ENCODE peak calls at places on chromosomes 12 and 14, in five cellular contexts. P is hepatocyte, F is transverse colon, Q is endodermal cell, M is pancreas. W is an unnamed sample. For H3K27me3, the result is how much of the 10 kb centered on the place peaks cover.

GRCh38 chr12:50507930-50508329 is 3.1 kb downstream of the DIP2B start:
- DNase-seq in P (no peak), F (no peak), Q (no peak), M (no peak), W (no peak)

GRCh38 chr12:96623818-96624217 is 134.4 kb downstream of the CFAP54 start:
- DNase-seq in P (no peak), F (no peak), Q (no peak), M (no peak), W (no peak)

GRCh38 chr12:75658826-75659823 is 147.7 kb upstream of the KRR1 start:
- DNase-seq in P (no peak), F (no peak), Q (no peak), M (no peak), W (no peak)

GRCh38 chr12:121610239-121611149 is 15.8 kb upstream of the ORAI1 start:
- DNase-seq in P (peak), F (peak), Q (peak), M (no peak), W (peak)

GRCh38 chr12:386651-387050 is 2.5 kb downstream of the KDM5A start:
- DNase-seq in P (no peak), F (no peak), Q (no peak), M (no peak), W (no peak)

GRCh38 chr12:15527201-15527782 is 205.0 kb downstream of the PTPRO start:
- DNase-seq in P (no peak), F (peak), Q (peak), M (no peak), W (no peak)

GRCh38 chr12:132161796-132162507 is 17.7 kb downstream of the NOC4L start:
- DNase-seq in P (no peak), F (no peak), Q (no peak), M (no peak), W (no peak)

GRCh38 chr12:108720757-108721514 is 10.4 kb downstream of the CORO1C start:
- DNase-seq in P (no peak), F (no peak), Q (no peak), M (no peak), W (no peak)

GRCh38 chr12:118103231-118103600 is 595 bp downstream of the VSIG10 start:
- DNase-seq in P (no peak), F (peak), Q (no peak), M (peak), W (peak)

GRCh38 chr14:54606631-54607133 is 39.8 kb downstream of the SAMD4A start:
- DNase-seq in P (no peak), F (no peak), Q (no peak), M (no peak), W (peak)

GRCh38 chr14:31945074-31945613 is 132.0 kb upstream of the ARHGAP5 start:
- DNase-seq in P (peak), F (peak), Q (no peak), M (no peak), W (no peak)

GRCh38 chr12:66438601-66439000 is 136.3 kb downstream of the HELB start:
- DNase-seq in P (no peak), F (no peak), Q (no peak), M (no peak), W (peak)

GRCh38 chr12:67025543-67026114 is 243.5 kb upstream of the CAND1 start:
- DNase-seq in P (peak), F (peak), Q (peak), M (no peak), W (peak)

GRCh38 chr14:103031956-103032355 is 25.4 kb downstream of the CDC42BPB start:
- DNase-seq in P (peak), F (peak), Q (peak), M (peak), W (no peak)

GRCh38 chr14:76514599-76514998 is 138.7 kb downstream of the ESRRB start:
- DNase-seq in P (no peak), F (no peak), Q (peak), M (peak), W (no peak)

GRCh38 chr12:57089259-57090245 is 638 bp downstream of the NAB2 start:
- DNase-seq in P (peak), F (peak), Q (peak), M (peak), W (peak)

GRCh38 chr14:36320210-36321003 is at the start of gene MBIP:
- DNase-seq in P (peak), F (peak), Q (peak), M (peak), W (peak)

GRCh38 chr14:74380172-74380571 is 31.9 kb downstream of the VRTN start:
- DNase-seq in P (no peak), F (no peak), Q (peak), M (no peak), W (no peak)

GRCh38 chr12:1877169-1877878 is 41.1 kb downstream of the CACNA2D4 start:
- DNase-seq in P (peak), F (no peak), Q (no peak), M (no peak), W (no peak)

GRCh38 chr14:32561520-32561919 is 232.4 kb downstream of the AKAP6 start:
- DNase-seq in P (peak), F (no peak), Q (no peak), M (no peak), W (peak)

GRCh38 chr12:42444192-42444943 is 118.4 kb downstream of the PPHLN1 start:
- DNase-seq in P (no peak), F (no peak), Q (no peak), M (no peak), W (no peak)

GRCh38 chr14:51491036-51491545 is 160.6 kb upstream of the FRMD6 start:
- DNase-seq in P (no peak), F (no peak), Q (no peak), M (no peak), W (no peak)

GRCh38 chr12:128381537-128381936 is 114.6 kb downstream of the TMEM132C start:
- DNase-seq in P (no peak), F (no peak), Q (peak), M (no peak), W (no peak)

GRCh38 chr12:5138845-5139244 is 95.2 kb downstream of the KCNA5 start:
- DNase-seq in P (no peak), F (no peak), Q (no peak), M (no peak), W (no peak)

GRCh38 chr14:90544971-90545370 is 148.1 kb downstream of the CALM1 start:
- DNase-seq in P (no peak), F (no peak), Q (no peak), M (no peak), W (no peak)

GRCh38 chr14:71049435-71050147 is 142.3 kb downstream of the PCNX1 start:
- DNase-seq in P (no peak), F (no peak), Q (no peak), M (no peak), W (peak)

GRCh38 chr12:54012631-54013398 is 4.0 kb downstream of the HOXC8 start:
- DNase-seq in P (no peak), F (no peak), Q (no peak), M (no peak), W (no peak)

GRCh38 chr14:75917322-75918251 is 64.2 kb downstream of the TGFB3 start:
- DNase-seq in P (no peak), F (no peak), Q (peak), M (no peak), W (no peak)

GRCh38 chr14:100664841-100665425 is 61.8 kb upstream of the DLK1 start:
- DNase-seq in P (peak), F (no peak), Q (peak), M (peak), W (peak)

GRCh38 chr14:104601786-104602185 is 2.8 kb downstream of the TMEM179 start:
- DNase-seq in P (peak), F (no peak), Q (no peak), M (no peak), W (peak)

DNA sequence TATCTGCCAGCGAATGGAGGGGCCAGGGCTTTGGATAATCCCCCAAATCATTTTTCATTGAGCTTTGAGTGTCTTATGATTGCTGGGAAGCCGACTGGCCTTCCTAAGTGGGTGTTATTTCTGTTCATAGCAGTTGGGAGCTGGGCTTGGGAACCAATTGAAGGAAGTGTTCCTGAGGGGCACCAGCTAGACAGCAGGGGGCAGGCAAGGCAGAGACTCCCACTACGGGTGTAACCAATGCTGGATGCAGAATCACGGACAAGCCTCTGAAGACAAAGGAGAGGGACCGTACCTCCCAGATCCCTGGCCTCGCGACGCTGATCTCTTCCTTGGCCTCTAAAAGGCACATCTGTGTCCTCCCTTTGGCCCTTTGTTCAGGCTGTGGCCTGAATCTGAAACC is 149.0 kb upstream of the PRMT8 start:
- DNase-seq in P (peak), F (no peak), Q (peak), M (no peak), W (peak)
- TF ChIP-seq CTCF in P (peak), F (peak), Q (peak), M (no peak), W (peak)

GRCh38 chr14:68784298-68784910 is 8.5 kb downstream of the ZFP36L1 start:
- DNase-seq in P (peak), F (peak), Q (peak), M (peak), W (no peak)
- H3K27ac ChIP-seq in P (peak), F (peak), Q (no peak), M (peak), W (no peak)

DNA sequence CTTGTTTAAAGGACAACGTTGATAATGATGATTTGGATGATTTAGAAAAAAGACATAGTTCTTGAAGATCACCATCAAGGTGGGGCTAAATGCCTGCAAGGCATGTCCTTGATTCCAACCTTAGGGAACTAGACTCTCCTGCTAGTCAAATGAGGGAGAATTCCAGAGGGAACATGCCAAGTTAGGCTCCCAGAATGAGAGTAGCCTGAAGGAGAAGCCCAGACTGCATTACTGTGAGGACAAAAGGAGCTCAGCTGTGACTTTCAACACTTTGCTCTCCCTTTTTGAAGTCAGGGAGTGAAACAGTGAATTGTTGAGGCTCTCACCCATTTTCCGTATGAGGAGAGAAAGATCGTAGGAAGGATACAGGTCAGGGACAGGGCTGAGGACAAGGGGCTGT is 95.2 kb upstream of the TBX3 start:
- DNase-seq in P (no peak), F (no peak), Q (no peak), M (no peak), W (no peak)
- H3K27me3 ChIP-seq in P (under half), F (under half), Q (under half), M (under half), W (under half)

GRCh38 chr12:41368006-41368405 is 179.9 kb downstream of the PDZRN4 start:
- DNase-seq in P (no peak), F (no peak), Q (peak), M (no peak), W (no peak)
- TF ChIP-seq CTCF in P (peak), F (no peak), Q (peak), M (no peak), W (peak)

DNA sequence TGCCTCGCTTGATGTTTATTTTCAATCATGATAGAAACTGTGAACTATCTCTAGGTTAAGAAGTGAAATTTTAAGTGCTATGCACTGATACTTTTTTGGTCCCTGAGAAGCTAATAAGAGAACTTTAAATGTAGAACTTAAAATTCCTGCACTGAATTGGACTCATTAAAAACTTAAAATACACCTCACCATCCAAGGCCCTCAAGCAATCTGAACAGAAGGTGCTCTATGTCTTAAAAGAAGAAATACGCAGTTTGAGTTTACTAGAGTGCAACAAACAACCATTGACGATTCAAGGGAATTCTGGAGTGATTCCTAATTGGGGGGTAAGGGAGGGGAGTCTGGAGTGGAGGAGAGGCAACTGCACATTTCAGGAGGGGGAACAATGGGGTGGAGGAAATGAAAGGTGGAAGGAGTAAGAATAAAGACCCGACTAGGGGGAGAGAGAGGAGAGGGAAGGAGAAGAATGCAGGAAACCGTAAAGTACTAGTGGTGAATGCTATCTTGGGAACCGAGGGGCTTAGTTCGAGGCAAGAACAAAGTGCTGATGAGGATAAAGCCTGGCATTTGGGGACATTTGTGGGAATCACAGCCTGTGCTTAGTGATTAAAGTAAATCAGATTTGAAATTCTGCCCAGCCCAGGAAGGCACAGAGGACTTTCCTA is 389.7 kb downstream of the AACS start:
- DNase-seq in P (no peak), F (no peak), Q (peak), M (no peak), W (no peak)
- H3K27ac ChIP-seq in P (no peak), F (no peak), Q (no peak), M (no peak), W (no peak)

DNA sequence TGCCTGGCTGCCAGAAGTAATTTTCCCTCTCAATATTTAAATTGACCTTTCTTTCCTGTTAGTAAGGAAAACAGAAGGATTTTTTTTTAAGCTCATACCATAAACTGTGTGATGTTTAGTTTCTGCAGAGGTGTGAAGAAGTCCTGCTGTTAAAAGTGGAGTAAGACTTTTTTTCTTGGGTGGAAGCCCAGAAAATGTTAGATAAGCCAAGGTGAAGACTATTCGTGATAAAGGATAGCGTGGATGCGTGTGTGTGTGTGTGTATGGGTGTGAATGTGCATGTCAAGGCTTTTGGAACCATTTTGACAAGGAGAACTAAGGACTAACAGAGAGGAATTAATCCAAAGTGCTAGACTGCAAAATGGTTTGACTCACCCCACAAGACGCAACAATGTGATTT is 152.9 kb upstream of the SEL1L start:
- DNase-seq in P (no peak), F (no peak), Q (no peak), M (no peak), W (no peak)
- H3K27me3 ChIP-seq in P (under half), F (under half), Q (under half), M (under half), W (under half)

GRCh38 chr12:125198647-125199046 is 133.4 kb downstream of the AACS start:
- DNase-seq in P (no peak), F (no peak), Q (no peak), M (no peak), W (no peak)

GRCh38 chr12:125201940-125202339 is 136.7 kb downstream of the AACS start:
- DNase-seq in P (no peak), F (no peak), Q (no peak), M (no peak), W (no peak)

GRCh38 chr12:125202421-125202820 is 137.2 kb downstream of the AACS start:
- DNase-seq in P (no peak), F (no peak), Q (no peak), M (no peak), W (no peak)

GRCh38 chr12:125206757-125207156 is 141.5 kb downstream of the AACS start:
- DNase-seq in P (no peak), F (no peak), Q (no peak), M (no peak), W (no peak)

DNA sequence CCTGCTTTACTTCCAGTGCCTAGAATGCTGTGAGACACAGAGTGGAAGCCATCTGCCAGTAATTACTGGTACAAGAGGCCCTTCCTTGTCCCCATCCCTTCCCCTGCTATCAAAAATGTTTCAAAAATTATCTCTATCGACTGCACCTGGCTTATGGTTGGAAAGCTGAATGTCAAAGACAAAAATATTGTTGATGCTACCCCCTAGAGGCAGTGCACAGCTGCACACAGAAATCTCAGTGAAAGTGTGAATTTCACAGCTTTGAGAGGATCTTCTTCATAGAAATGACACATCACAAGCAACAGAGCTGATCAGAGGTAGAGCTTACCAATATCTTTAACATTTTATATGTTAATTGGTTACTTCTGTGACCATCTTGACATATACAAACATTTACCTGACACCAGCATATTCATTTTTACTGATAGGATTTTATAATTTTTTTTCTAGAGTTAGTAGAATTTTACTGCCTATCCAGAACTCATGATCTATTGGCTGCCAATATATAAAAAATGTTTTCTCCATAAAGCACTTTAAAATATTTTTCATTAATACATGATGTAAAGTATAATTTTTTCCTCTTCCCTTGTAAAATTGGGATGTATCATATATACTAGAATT is 138.0 kb downstream of the AACS start:
- DNase-seq in P (no peak), F (no peak), Q (no peak), M (no peak), W (no peak)
- TF ChIP-seq CTCF in P (peak), F (peak), Q (peak), M (no peak), W (peak)

W was measured in cardiac muscle cell.